ENCODE peak calls at places on chromosome 14, in four cellular contexts. U is uterus, N is stomach, Q is heart right ventricle. A is an unnamed sample.

GRCh38 chr14:76348898-76349297 is 27.0 kb upstream of the ESRRB start:
- DNase-seq in N (no peak), U (peak), Q (peak), A (no peak)

GRCh38 chr14:51014086-51014485 is 69.8 kb upstream of the PYGL start:
- DNase-seq in U (peak), N (no peak), Q (no peak), A (peak)

GRCh38 chr14:55450987-55451386 is 10.6 kb upstream of the TBPL2 start:
- DNase-seq in N (no peak), U (no peak), Q (no peak), A (no peak)

GRCh38 chr14:24317141-24317927 is 6.0 kb downstream of the LTB4R start:
- DNase-seq in N (no peak), Q (no peak), U (no peak), A (no peak)

GRCh38 chr14:51006781-51007211 is 62.5 kb upstream of the PYGL start:
- DNase-seq in N (no peak), U (peak), Q (no peak), A (peak)

GRCh38 chr14:53872551-53873188 is 84.0 kb downstream of the BMP4 start:
- DNase-seq in N (no peak), Q (no peak), U (no peak), A (no peak)

GRCh38 chr14:106605548-106606448 is 1079.4 kb downstream of the TMEM121 start:
- DNase-seq in U (no peak), Q (peak), N (peak), A (peak)

GRCh38 chr14:99234982-99235491 is 37.0 kb downstream of the BCL11B start:
- DNase-seq in U (no peak), N (no peak), Q (no peak), A (no peak)

GRCh38 chr14:81343166-81343565 is 57.0 kb downstream of the STON2 start:
- DNase-seq in Q (no peak), N (no peak), U (no peak), A (no peak)

GRCh38 chr14:59310644-59311043 is 122.2 kb downstream of the DAAM1 start:
- DNase-seq in N (no peak), Q (no peak), U (no peak), A (no peak)

GRCh38 chr14:64467131-64467530 is 1.8 kb downstream of the AKAP5 start:
- DNase-seq in U (no peak), N (no peak), Q (no peak), A (no peak)
- H3K4me3 ChIP-seq in U (no peak), N (no peak), Q (no peak), A (no peak)

GRCh38 chr14:32711103-32711680 is 227.5 kb upstream of the NPAS3 start:
- DNase-seq in U (no peak), N (no peak), Q (no peak), A (peak)
- H3K27ac ChIP-seq in U (no peak), N (peak), Q (no peak), A (no peak)

GRCh38 chr14:64708148-64709004 is 4.2 kb downstream of the PLEKHG3 start:
- DNase-seq in U (peak), Q (peak), N (no peak), A (no peak)
- H3K4me3 ChIP-seq in U (no peak), Q (peak), N (peak), A (no peak)

GRCh38 chr14:96150214-96150613 is 54.4 kb upstream of the BDKRB2 start:
- DNase-seq in N (no peak), U (no peak), Q (no peak), A (no peak)
- H3K27ac ChIP-seq in N (no peak), U (no peak), Q (no peak), A (no peak)

DNA sequence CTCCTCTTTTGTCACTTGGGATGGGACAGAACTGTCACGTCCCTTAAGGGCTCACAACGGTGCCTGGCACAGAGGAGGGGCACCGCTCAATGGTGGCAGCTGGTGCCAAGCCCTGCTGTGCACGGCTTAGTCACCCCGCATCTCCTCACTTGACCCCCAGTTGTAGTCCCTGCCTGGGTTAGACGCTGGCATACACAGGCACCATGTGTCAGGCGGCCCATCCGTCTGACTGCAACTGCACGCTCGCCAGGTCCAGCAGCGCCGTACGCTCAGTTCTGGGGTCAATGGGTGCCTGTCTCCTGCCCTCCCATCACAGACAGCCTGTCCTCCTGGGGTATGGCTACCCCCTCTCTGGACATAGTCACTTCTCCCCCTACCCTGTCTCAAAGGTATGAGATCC is 1.6 kb upstream of the PACS2 start:
- DNase-seq in N (no peak), Q (no peak), U (no peak), A (no peak)
- H3K4me3 ChIP-seq in N (no peak), Q (no peak), U (no peak), A (no peak)

GRCh38 chr14:61152851-61153364 is 128.2 kb downstream of the TMEM30B start:
- DNase-seq in Q (no peak), N (no peak), U (no peak), A (no peak)

GRCh38 chr14:61150851-61151250 is 130.3 kb downstream of the TMEM30B start:
- DNase-seq in Q (no peak), U (no peak), N (no peak), A (no peak)

GRCh38 chr14:61149896-61150295 is 131.2 kb downstream of the TMEM30B start:
- DNase-seq in U (no peak), N (no peak), Q (no peak), A (no peak)

GRCh38 chr14:61153436-61153835 is 127.7 kb downstream of the TMEM30B start:
- DNase-seq in U (no peak), Q (no peak), N (no peak), A (no peak)

DNA sequence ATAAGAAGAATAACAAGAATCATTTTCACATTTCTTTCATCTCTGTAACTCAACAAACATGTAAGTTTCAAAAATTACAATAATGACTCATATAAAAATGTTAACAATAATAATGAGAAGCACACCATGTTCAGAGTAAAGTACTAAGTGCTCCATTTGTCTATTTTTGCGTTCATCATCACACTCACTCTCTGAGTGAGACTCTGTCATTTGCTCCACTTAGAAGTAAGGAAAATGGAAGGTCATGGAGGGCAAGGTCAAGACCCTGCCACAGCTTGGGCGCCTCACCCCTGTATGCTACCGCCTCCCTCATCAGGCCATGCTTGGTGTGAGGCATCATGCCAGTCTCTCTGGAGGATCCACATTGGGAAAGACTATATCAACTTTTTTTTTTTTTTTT is 129.9 kb downstream of the TMEM30B start:
- DNase-seq in U (no peak), Q (no peak), N (no peak), A (no peak)
- H3K27ac ChIP-seq in U (no peak), Q (no peak), N (no peak), A (no peak)

DNA sequence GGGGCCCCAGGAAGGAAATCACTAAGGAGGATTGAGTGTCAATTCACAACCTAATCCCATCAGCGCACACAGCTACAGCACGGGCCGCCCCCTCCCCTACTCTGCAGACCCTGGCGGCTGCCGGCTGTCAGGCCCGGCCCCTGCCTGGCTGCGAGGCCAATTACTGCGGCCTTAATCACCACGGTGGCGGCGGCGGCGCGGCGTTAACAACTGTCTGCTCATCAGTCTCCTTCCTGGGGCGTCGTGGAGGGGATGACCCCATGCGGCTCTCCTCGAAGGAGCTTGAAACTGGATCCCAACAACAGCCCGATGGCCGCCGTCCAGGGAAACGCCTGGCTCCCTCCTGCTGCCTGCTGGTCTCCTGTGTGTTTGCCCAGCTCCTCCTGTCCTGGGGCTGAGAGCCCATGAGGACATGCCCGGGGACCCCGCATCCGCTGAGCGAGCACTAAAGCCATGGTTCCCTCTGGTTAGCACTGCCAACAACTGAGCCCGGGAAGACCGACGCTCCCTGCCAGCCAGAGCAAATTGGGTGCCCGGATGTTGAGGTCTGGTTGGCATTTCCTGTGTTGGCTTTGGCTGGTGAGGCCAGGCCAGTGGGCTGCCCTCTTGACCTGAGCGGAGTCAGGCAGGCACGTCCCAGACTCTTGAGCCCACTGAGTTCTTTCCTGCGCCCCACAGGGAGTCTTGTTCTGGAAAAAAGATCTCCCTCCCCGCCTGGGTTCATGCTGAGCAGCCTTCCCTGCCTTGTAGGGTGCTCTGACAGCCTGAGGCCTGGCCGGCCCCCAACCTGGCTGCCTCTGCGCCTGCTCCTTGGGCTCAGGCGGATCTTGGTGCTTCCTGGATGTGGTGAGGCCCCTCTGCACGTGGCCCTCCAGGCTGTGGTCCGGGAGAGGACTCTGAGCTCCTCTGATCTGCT is 21.7 kb upstream of the EIF2B2 start:
- DNase-seq in Q (no peak), U (peak), N (no peak), A (peak)
- H3K4me3 ChIP-seq in Q (no peak), U (no peak), N (no peak), A (no peak)

GRCh38 chr14:70793637-70794036 is 15.7 kb downstream of the MAP3K9 start:
- DNase-seq in Q (no peak), N (no peak), U (no peak), A (no peak)
- H3K27ac ChIP-seq in Q (no peak), N (no peak), U (no peak), A (no peak)

DNA sequence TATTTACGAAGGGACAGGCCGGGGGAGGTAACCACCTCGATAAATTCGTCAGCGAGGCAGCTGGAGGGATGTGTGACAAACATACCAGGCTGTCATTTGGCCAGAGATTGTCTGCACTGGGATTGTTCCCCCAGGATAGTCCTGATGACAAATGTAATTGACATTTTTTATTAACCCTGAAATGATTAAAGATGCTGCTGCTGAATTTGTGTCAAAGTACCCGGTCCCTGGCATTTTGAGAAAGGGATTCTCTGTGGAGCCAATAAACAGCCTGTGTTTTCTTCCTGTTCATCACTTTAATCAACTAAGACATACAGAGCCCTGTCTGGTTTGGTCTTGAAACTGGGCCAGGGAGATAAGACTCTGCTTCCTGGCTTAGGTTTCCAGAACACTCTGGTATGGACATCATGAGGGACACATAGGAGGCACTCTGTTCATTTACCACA is 117.6 kb downstream of the SLC25A47 start:
- DNase-seq in U (no peak), Q (no peak), N (no peak), A (no peak)
- H3K4me3 ChIP-seq in U (no peak), Q (no peak), N (no peak), A (no peak)

GRCh38 chr14:69014829-69015259 is 35.7 kb upstream of the ACTN1 start:
- DNase-seq in Q (no peak), U (no peak), N (no peak), A (no peak)

GRCh38 chr14:69013943-69014782 is 35.1 kb upstream of the ACTN1 start:
- DNase-seq in N (peak), U (no peak), Q (peak), A (no peak)

GRCh38 chr14:69008411-69008810 is 29.3 kb upstream of the ACTN1 start:
- DNase-seq in U (no peak), Q (no peak), N (no peak), A (no peak)

GRCh38 chr14:69012251-69012953 is 33.3 kb upstream of the ACTN1 start:
- DNase-seq in Q (no peak), N (no peak), U (no peak), A (no peak)

DNA sequence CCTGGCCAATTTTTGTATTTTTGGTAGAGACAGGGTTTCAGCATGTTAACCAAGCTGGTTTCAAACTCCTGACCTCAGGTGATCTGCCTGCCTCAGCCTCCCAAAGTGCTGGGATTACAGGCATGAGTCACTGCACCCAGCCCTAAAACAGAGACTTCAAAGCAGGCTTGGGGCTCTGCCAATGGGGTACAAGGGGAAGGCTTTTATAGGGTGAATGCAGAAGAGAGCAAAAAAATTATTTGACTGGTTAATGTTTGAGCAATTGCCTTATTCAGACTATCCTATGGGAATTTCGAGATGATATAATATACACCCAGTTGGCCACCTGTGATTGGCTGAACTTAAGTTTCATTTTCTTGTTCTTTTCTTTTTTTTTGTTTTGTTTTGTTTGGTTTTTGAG is 31.5 kb upstream of the ACTN1 start:
- DNase-seq in U (no peak), N (no peak), Q (no peak), A (no peak)
- H3K27ac ChIP-seq in U (no peak), N (no peak), Q (no peak), A (no peak)